ENCODE peak calls at places on chromosomes 5 and 9, in eight cellular contexts. F is OCI-LY7, J is heart right ventricle, D is endothelial cell, L is WTC11, M is Calu3, T is endodermal cell, U is cardiac muscle cell. K is an unnamed sample.

GRCh38 chr5:77709993-77710392 is 66.1 kb downstream of the TBCA start:
- DNase-seq in F (no peak), T (no peak), U (no peak), M (no peak), J (no peak), L (no peak), D (no peak), K (no peak)

GRCh38 chr9:125409637-125410521 is 148.3 kb downstream of the GAPVD1 start:
- DNase-seq in M (peak), J (no peak), U (no peak), F (peak), D (no peak), T (peak), L (peak), K (peak)

GRCh38 chr9:35920004-35920658 is 10.8 kb downstream of the SPAAR start:
- DNase-seq in F (no peak), M (no peak), L (no peak), J (no peak), U (no peak), T (no peak), D (no peak), K (no peak)

GRCh38 chr9:78296208-78296892 is 575 bp upstream of the PSAT1 start:
- DNase-seq in M (peak), L (peak), F (peak), J (peak), T (peak), U (peak), D (peak), K (no peak)

GRCh38 chr9:93336720-93337119 is 114.8 kb upstream of the FAM120A start:
- DNase-seq in J (no peak), D (no peak), F (no peak), M (no peak), U (no peak), L (no peak), T (no peak), K (no peak)

GRCh38 chr9:121277518-121278275 is 9.7 kb downstream of the GSN start:
- DNase-seq in D (no peak), L (no peak), J (no peak), U (peak), T (no peak), F (no peak), M (no peak), K (no peak)

GRCh38 chr5:107431998-107432397 is 238.7 kb downstream of the EFNA5 start:
- DNase-seq in J (no peak), F (no peak), T (no peak), U (peak), M (no peak), D (no peak), L (no peak), K (no peak)

GRCh38 chr5:1256776-1257175 is 31.6 kb downstream of the SLC6A18 start:
- DNase-seq in D (no peak), M (no peak), U (no peak), T (no peak), J (no peak), L (no peak), F (no peak), K (no peak)

DNA sequence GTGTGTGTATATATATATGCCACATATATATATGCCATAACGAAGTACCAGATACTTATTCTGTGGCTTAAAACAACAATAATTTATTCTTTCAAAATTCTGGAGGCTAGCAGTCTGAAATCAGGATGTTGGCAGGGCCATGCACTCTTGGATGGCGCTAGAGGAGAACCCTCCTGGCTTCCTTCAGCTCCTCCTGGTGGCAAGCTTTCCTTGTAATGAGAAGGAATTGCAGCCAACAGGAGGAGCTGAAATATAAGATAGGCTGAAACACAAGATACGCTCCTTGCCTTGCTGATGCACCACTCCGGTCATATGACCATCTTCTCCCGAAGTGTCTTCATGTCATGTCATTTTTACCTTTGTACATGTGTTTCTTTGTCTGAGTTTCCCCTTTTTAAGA is 368.1 kb upstream of the CTNND2 start:
- DNase-seq in L (peak), J (no peak), F (no peak), M (no peak), D (peak), T (peak), U (no peak), K (peak)
- TF ChIP-seq CTCF in L (no peak), J (no peak), F (no peak), M (no peak), D (no peak), T (peak), U (no peak), K (peak)

GRCh38 chr5:74188341-74188740 is 452.2 kb downstream of the ENC1 start:
- DNase-seq in U (no peak), T (no peak), F (no peak), D (no peak), L (no peak), J (no peak), M (no peak), K (no peak)
- TF ChIP-seq CTCF in U (no peak), T (no peak), F (no peak), D (no peak), L (no peak), J (no peak), M (no peak), K (no peak)

GRCh38 chr5:7592910-7593309 is 197.0 kb downstream of the ADCY2 start:
- DNase-seq in L (peak), M (no peak), F (no peak), D (peak), U (no peak), J (no peak), T (peak), K (peak)
- TF ChIP-seq CTCF in L (peak), M (no peak), F (peak), D (no peak), U (no peak), J (no peak), T (peak), K (peak)

GRCh38 chr5:176817864-176818377 is 7.6 kb downstream of the UNC5A start:
- DNase-seq in L (peak), U (peak), J (no peak), T (peak), F (no peak), M (peak), D (peak), K (peak)
- TF ChIP-seq CTCF in L (no peak), U (peak), J (no peak), T (peak), F (peak), M (no peak), D (no peak), K (peak)

GRCh38 chr9:124292696-124293593 is 35.2 kb downstream of the NEK6 start:
- DNase-seq in U (no peak), D (no peak), T (no peak), F (no peak), M (no peak), L (no peak), J (no peak), K (no peak)

GRCh38 chr9:124295097-124295794 is 37.5 kb downstream of the NEK6 start:
- DNase-seq in T (no peak), J (no peak), D (no peak), M (no peak), F (no peak), U (peak), L (no peak), K (no peak)

GRCh38 chr9:124291801-124292396 is 34.1 kb downstream of the NEK6 start:
- DNase-seq in L (no peak), J (peak), M (no peak), D (no peak), T (no peak), F (peak), U (no peak), K (no peak)

GRCh38 chr9:124296094-124296493 is 38.3 kb downstream of the NEK6 start:
- DNase-seq in M (no peak), D (no peak), J (no peak), L (no peak), T (no peak), U (no peak), F (no peak), K (no peak)

GRCh38 chr9:124293712-124294504 is 36.2 kb downstream of the NEK6 start:
- DNase-seq in D (no peak), T (no peak), U (no peak), L (no peak), J (no peak), M (no peak), F (peak), K (no peak)
- TF ChIP-seq CTCF in D (no peak), T (peak), U (no peak), L (no peak), J (no peak), M (no peak), F (peak), K (peak)

GRCh38 chr5:43110606-43111170 is 10.0 kb upstream of the ZNF131 start:
- DNase-seq in J (no peak), M (peak), D (peak), L (peak), F (peak), U (peak), T (peak), K (peak)
- TF ChIP-seq CTCF in J (no peak), M (peak), D (peak), L (peak), F (peak), U (peak), T (peak), K (peak)

K was measured in WERI-Rb-1.